ENCODE peak calls at places on chromosomes 12 and 14, in seven cellular contexts. B is A549, M is AG04450, G is GM23248, X is cardiac muscle cell, U is left ventricle myocardium inferior, H is right atrium auricular region. Z is an unnamed sample.

GRCh38 chr14:80959448-80960006 is 4.1 kb downstream of the TSHR start:
- DNase-seq in B (no peak), M (no peak), G (no peak), X (no peak), U (no peak), H (no peak), Z (no peak)

GRCh38 chr14:36524874-36525745 is 5.1 kb upstream of the NKX2-1 start:
- DNase-seq in B (peak), M (no peak), G (peak), X (peak), U (no peak), H (no peak), Z (no peak)

GRCh38 chr14:37114039-37114438 is 58.4 kb downstream of the SLC25A21 start:
- DNase-seq in B (peak), M (no peak), G (peak), X (no peak), U (no peak), H (no peak), Z (peak)

GRCh38 chr14:59986556-59987059 is 66.7 kb downstream of the LRRC9 start:
- DNase-seq in B (no peak), M (no peak), G (no peak), X (no peak), U (no peak), H (no peak), Z (no peak)

GRCh38 chr14:54564799-54565235 is 2.1 kb upstream of the SAMD4A start:
- DNase-seq in B (peak), M (peak), G (peak), X (peak), U (no peak), H (no peak), Z (peak)

GRCh38 chr12:115374480-115375187 is 690.7 kb upstream of the TBX3 start:
- DNase-seq in B (no peak), M (no peak), G (no peak), X (no peak), U (no peak), H (no peak), Z (no peak)

GRCh38 chr12:50058743-50059312 is 1.4 kb downstream of the ASIC1 start:
- DNase-seq in B (no peak), M (no peak), G (no peak), X (no peak), U (no peak), H (no peak), Z (no peak)

GRCh38 chr12:108525681-108526080 is 10.6 kb downstream of the FICD start:
- DNase-seq in B (no peak), M (no peak), G (peak), X (no peak), U (no peak), H (no peak), Z (no peak)

GRCh38 chr12:1629338-1630080 is 478 bp downstream of the WNT5B start:
- DNase-seq in B (no peak), M (no peak), G (no peak), X (no peak), U (no peak), H (no peak), Z (no peak)

GRCh38 chr14:49405291-49405690 is 180.9 kb downstream of the RPS29 start:
- DNase-seq in B (no peak), M (peak), G (peak), X (peak), U (no peak), H (no peak), Z (no peak)

GRCh38 chr14:87883750-87884149 is 109.2 kb downstream of the GALC start:
- DNase-seq in B (no peak), M (no peak), G (no peak), X (no peak), U (no peak), H (no peak), Z (no peak)

GRCh38 chr12:29673346-29673745 is 110.4 kb downstream of the TMTC1 start:
- DNase-seq in B (no peak), M (no peak), G (peak), X (peak), U (no peak), H (no peak), Z (no peak)

GRCh38 chr14:68689426-68689825 is 103.4 kb downstream of the ZFP36L1 start:
- DNase-seq in B (no peak), M (no peak), G (no peak), X (no peak), U (no peak), H (no peak), Z (no peak)
- H3K27ac ChIP-seq in B (peak), M (no peak), G (no peak), X (no peak), U (no peak), H (no peak), Z (peak)

GRCh38 chr12:32139064-32139421 is 32.4 kb downstream of the BICD1 start:
- DNase-seq in B (no peak), M (no peak), G (peak), X (peak), U (no peak), H (no peak), Z (no peak)
- H3K27ac ChIP-seq in B (no peak), M (peak), G (peak), X (no peak), U (peak), H (no peak), Z (no peak)

GRCh38 chr14:69083181-69083580 is 69.7 kb downstream of the DCAF5 start:
- DNase-seq in B (no peak), M (no peak), G (no peak), X (no peak), U (no peak), H (no peak), Z (no peak)

GRCh38 chr14:69084023-69084422 is 68.9 kb downstream of the DCAF5 start:
- DNase-seq in B (no peak), M (no peak), G (no peak), X (no peak), U (no peak), H (no peak), Z (no peak)

GRCh38 chr14:69087061-69087461 is 65.9 kb downstream of the DCAF5 start:
- DNase-seq in B (no peak), M (no peak), G (peak), X (peak), U (no peak), H (no peak), Z (no peak)

GRCh38 chr14:69088523-69089445 is 64.1 kb downstream of the DCAF5 start:
- DNase-seq in B (no peak), M (no peak), G (peak), X (peak), U (no peak), H (no peak), Z (peak)

GRCh38 chr14:69086537-69086936 is 66.4 kb downstream of the DCAF5 start:
- DNase-seq in B (no peak), M (no peak), G (no peak), X (no peak), U (no peak), H (no peak), Z (no peak)
- H3K27ac ChIP-seq in B (no peak), M (no peak), G (peak), X (peak), U (peak), H (no peak), Z (no peak)

GRCh38 chr12:122868471-122869177 is 27.3 kb downstream of the VPS37B start:
- DNase-seq in B (no peak), M (no peak), G (no peak), X (no peak), U (no peak), H (no peak), Z (no peak)
- H3K27ac ChIP-seq in B (no peak), M (no peak), G (no peak), X (no peak), U (peak), H (peak), Z (peak)

DNA sequence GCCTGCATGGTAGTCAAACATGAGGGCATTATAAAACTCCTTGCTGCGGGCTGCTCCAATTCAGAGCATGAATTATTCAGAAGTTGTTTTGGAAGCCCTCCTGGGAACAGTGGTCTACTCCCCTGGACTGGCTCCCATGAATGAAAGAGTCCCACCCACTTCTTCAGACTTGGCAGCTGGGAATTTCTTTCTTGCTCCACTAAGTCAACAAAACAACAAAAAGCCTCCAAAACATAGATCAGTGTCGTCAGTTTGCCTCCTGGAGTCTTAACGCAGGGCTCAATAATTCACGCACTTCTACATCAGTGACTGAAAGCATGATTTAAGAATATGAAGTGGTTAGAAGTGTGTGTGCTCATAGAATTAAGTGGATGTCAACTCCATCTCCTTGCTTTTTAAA is 37.9 kb downstream of the AKAP6 start:
- DNase-seq in B (no peak), M (no peak), G (peak), X (peak), U (no peak), H (no peak), Z (no peak)
- H3K27ac ChIP-seq in B (no peak), M (no peak), G (peak), X (no peak), U (no peak), H (no peak), Z (no peak)

GRCh38 chr12:64670856-64671639 is 60.8 kb downstream of the RASSF3 start:
- DNase-seq in B (peak), M (no peak), G (peak), X (peak), U (no peak), H (no peak), Z (peak)
- H3K27ac ChIP-seq in B (peak), M (no peak), G (no peak), X (peak), U (peak), H (peak), Z (peak)

Z was measured in RWPE1.